ENCODE peak calls at places on chromosome 22, in nine cellular contexts. N is vagina, O is cardiac fibroblast, G is uterus, S is erythroblast, W is Kasumi-1, L is testis, C is fibroblast of mammary gland, M is LoVo. U is an unnamed sample.

GRCh38 chr22:20395181-20395896 is 1.4 kb downstream of the ZNF74 start:
- DNase-seq in N (peak; percentile 81), O (no peak), G (no peak), S (no peak), W (peak; percentile 66), L (no peak), C (no peak), M (no peak), U (no peak)

GRCh38 chr22:17167486-17167885 is 8.4 kb upstream of the HDHD5 start:
- DNase-seq in N (no peak), O (no peak), G (peak; percentile 49), S (no peak), W (no peak), L (peak; percentile 44), C (no peak), M (no peak), U (no peak)

GRCh38 chr22:28143206-28143605 is 224.2 kb upstream of the PITPNB start:
- DNase-seq in N (no peak), O (no peak), G (no peak), S (no peak), W (no peak), L (no peak), C (no peak), M (no peak), U (no peak)

GRCh38 chr22:48261706-48262105 is 1499.3 kb downstream of the TBC1D22A start:
- DNase-seq in N (no peak), O (no peak), G (no peak), S (no peak), W (no peak), L (no peak), C (no peak), M (no peak), U (no peak)

GRCh38 chr22:19877626-19878339 is 23.1 kb upstream of the GNB1L start:
- DNase-seq in N (no peak), O (peak; percentile 77), G (no peak), S (no peak), W (no peak), L (no peak), C (peak; percentile 26), M (no peak), U (no peak)

GRCh38 chr22:32858121-32858703 is 56.7 kb downstream of the TIMP3 start:
- DNase-seq in N (no peak), O (no peak), G (no peak), S (no peak), W (no peak), L (no peak), C (no peak), M (no peak), U (no peak)

GRCh38 chr22:47534150-47535133 is 772.0 kb downstream of the TBC1D22A start:
- DNase-seq in N (no peak), O (no peak), G (no peak), S (no peak), W (no peak), L (peak; percentile 44), C (no peak), M (no peak), U (no peak)

GRCh38 chr22:31425331-31426050 is 26.1 kb downstream of the DRG1 start:
- DNase-seq in N (no peak), O (peak; percentile 16), G (no peak), S (no peak), W (no peak), L (peak; percentile 24), C (peak; percentile 28), M (no peak), U (no peak)

GRCh38 chr22:28430656-28431055 is 249.0 kb downstream of the TTC28 start:
- DNase-seq in N (no peak), O (no peak), G (no peak), S (no peak), W (no peak), L (no peak), C (no peak), M (no peak), U (no peak)

GRCh38 chr22:44818727-44819126 is 66.4 kb downstream of the ARHGAP8 start:
- DNase-seq in N (no peak), O (no peak), G (no peak), S (no peak), W (no peak), L (no peak), C (no peak), M (no peak), U (no peak)

GRCh38 chr22:26610983-26611382 is 6.8 kb downstream of the CRYBB1 start:
- DNase-seq in N (no peak), O (peak; percentile 57), G (no peak), S (peak; percentile 21), W (no peak), L (no peak), C (peak; percentile 30), M (no peak), U (no peak)

GRCh38 chr22:31496735-31497146 is 405 bp downstream of the SFI1 start:
- DNase-seq in N (peak; percentile 87), O (peak; percentile 22), G (no peak), S (peak; percentile 57), W (peak; percentile 30), L (peak; percentile 36), C (no peak), M (peak; percentile 15), U (peak; percentile 35)

GRCh38 chr22:45885171-45885840 is 91.7 kb downstream of the WNT7B start:
- DNase-seq in N (no peak), O (no peak), G (no peak), S (no peak), W (no peak), L (no peak), C (no peak), M (no peak), U (no peak)

GRCh38 chr22:25760848-25761595 is 19.0 kb downstream of the MYO18B start:
- DNase-seq in N (no peak), O (no peak), G (no peak), S (no peak), W (no peak), L (no peak), C (no peak), M (no peak), U (no peak)

GRCh38 chr22:23591203-23591791 is 11.2 kb upstream of the IGLL1 start:
- DNase-seq in N (no peak), O (peak; percentile 69), G (no peak), S (peak; percentile 52), W (peak; percentile 57), L (peak; percentile 89), C (peak; percentile 56), M (peak; percentile 29), U (peak; percentile 24)

GRCh38 chr22:29536411-29536810 is 17.1 kb downstream of the THOC5 start:
- DNase-seq in N (no peak), O (no peak), G (no peak), S (no peak), W (no peak), L (no peak), C (no peak), M (no peak), U (no peak)

GRCh38 chr22:36333632-36334031 is 54.1 kb downstream of the MYH9 start:
- DNase-seq in N (no peak), O (no peak), G (no peak), S (no peak), W (no peak), L (no peak), C (no peak), M (no peak), U (no peak)

GRCh38 chr22:44919691-44920090 is 90.1 kb downstream of the PHF21B start:
- DNase-seq in N (no peak), O (no peak), G (no peak), S (no peak), W (no peak), L (no peak), C (no peak), M (no peak), U (no peak)

GRCh38 chr22:28837640-28838039 is 37.3 kb upstream of the XBP1 start:
- DNase-seq in N (no peak), O (no peak), G (no peak), S (no peak), W (no peak), L (no peak), C (no peak), M (no peak), U (no peak)

GRCh38 chr22:40425082-40425481 is 54.7 kb downstream of the SGSM3 start:
- DNase-seq in N (no peak), O (no peak), G (no peak), S (no peak), W (peak; percentile 31), L (no peak), C (no peak), M (no peak), U (no peak)

GRCh38 chr22:44338183-44338812 is 25.5 kb upstream of the SHISAL1 start:
- DNase-seq in N (no peak), O (no peak), G (no peak), S (no peak), W (no peak), L (no peak), C (no peak), M (no peak), U (no peak)

GRCh38 chr22:29268511-29269229 is 602 bp downstream of the EWSR1 start:
- DNase-seq in N (no peak), O (peak; percentile 65), G (peak; percentile 81), S (peak; percentile 82), W (no peak), L (peak; percentile 74), C (peak; percentile 65), M (peak; percentile 48), U (peak; percentile 29)

GRCh38 chr22:25404923-25405853 is 159.3 kb upstream of the GRK3 start:
- DNase-seq in N (no peak), O (peak; percentile 55), G (peak; percentile 73), S (peak; percentile 73), W (peak; percentile 45), L (peak; percentile 82), C (peak; percentile 50), M (peak; percentile 86), U (peak; percentile 46)

GRCh38 chr22:38404419-38404818 is 50.6 kb downstream of the KCNJ4 start:
- DNase-seq in N (no peak), O (no peak), G (no peak), S (no peak), W (no peak), L (no peak), C (no peak), M (no peak), U (no peak)

GRCh38 chr22:49676783-49677494 is 150.7 kb downstream of the BRD1 start:
- DNase-seq in N (no peak), O (no peak), G (no peak), S (no peak), W (no peak), L (no peak), C (no peak), M (no peak), U (no peak)

GRCh38 chr22:27238935-27239510 is 562.5 kb downstream of the MN1 start:
- DNase-seq in N (no peak), O (peak; percentile 97), G (peak; percentile 94), S (no peak), W (no peak), L (peak; percentile 75), C (peak; percentile 87), M (peak; percentile 2), U (no peak)

GRCh38 chr22:46661221-46661851 is 41.1 kb downstream of the GRAMD4 start:
- DNase-seq in N (no peak), O (peak; percentile 81), G (no peak), S (no peak), W (no peak), L (no peak), C (peak; percentile 79), M (no peak), U (no peak)

GRCh38 chr22:44567846-44568493 is 69.9 kb upstream of the RTL6 start:
- DNase-seq in N (no peak), O (peak; percentile 71), G (no peak), S (peak; percentile 42), W (peak; percentile 5), L (peak; percentile 34), C (peak; percentile 57), M (peak; percentile 26), U (peak; percentile 11)

U was measured in effector CD8-positive, alpha-beta T cell.